ENCODE peak calls at places on chromosomes 12 and 14, in four cellular contexts. M is choroid plexus epithelial cell, X is Panc1, V is brain microvascular endothelial cell. I is an unnamed sample.
A peak's percentile ranks its signal among the peaks of the same experiment; 100 is the strongest.

GRCh38 chr12:112590281-112590680 is 171.5 kb downstream of the PTPN11 start:
- DNase-seq in M (no peak), X (no peak), V (no peak), I (no peak)

GRCh38 chr14:66117600-66117999 is 368.6 kb upstream of the CCDC196 start:
- DNase-seq in M (peak; percentile 46), X (no peak), V (peak; percentile 47), I (peak; percentile 11)

GRCh38 chr12:47838286-47838931 is 18.7 kb upstream of the HDAC7 start:
- DNase-seq in M (peak; percentile 58), X (no peak), V (peak; percentile 18), I (peak; percentile 49)

GRCh38 chr12:30926243-30927209 is at the start of gene TSPAN11:
- DNase-seq in M (peak; percentile 50), X (no peak), V (peak; percentile 12), I (peak; percentile 28)

GRCh38 chr14:51365241-51365940 is 125.3 kb downstream of the TMX1 start:
- DNase-seq in M (no peak), X (no peak), V (no peak), I (peak; percentile 16)

GRCh38 chr12:98645572-98646067 is 530 bp downstream of the APAF1 start:
- DNase-seq in M (peak; percentile 16), X (no peak), V (no peak), I (peak; percentile 28)

GRCh38 chr12:100356646-100357223 is at the start of gene SLC17A8:
- DNase-seq in M (no peak), X (no peak), V (no peak), I (no peak)

GRCh38 chr14:56176530-56176929 is 58.3 kb downstream of the PELI2 start:
- DNase-seq in M (no peak), X (no peak), V (no peak), I (no peak)

GRCh38 chr12:67919406-67919805 is 69.8 kb upstream of the IFNG-AS1 start:
- DNase-seq in M (peak; percentile 36), X (no peak), V (no peak), I (peak; percentile 31)

GRCh38 chr12:118984206-118984943 is 3.0 kb downstream of the SRRM4 start:
- DNase-seq in M (no peak), X (no peak), V (no peak), I (no peak)

GRCh38 chr12:20356048-20356447 is 12.3 kb upstream of the PDE3A start:
- DNase-seq in M (no peak), X (no peak), V (no peak), I (no peak)

GRCh38 chr14:20490563-20490962 is 14.8 kb upstream of the RNASE10 start:
- DNase-seq in M (no peak), X (no peak), V (no peak), I (no peak)

GRCh38 chr14:105313381-105314286 is 914 bp upstream of the PACS2 start:
- DNase-seq in M (no peak), X (no peak), V (no peak), I (no peak)

GRCh38 chr12:89080797-89081470 is 271.4 kb downstream of the DUSP6 start:
- DNase-seq in M (peak; percentile 30), X (no peak), V (no peak), I (no peak)

GRCh38 chr12:124523071-124523470 is 44.3 kb downstream of the NCOR2 start:
- DNase-seq in M (no peak), X (no peak), V (no peak), I (no peak)

GRCh38 chr14:72614365-72614764 is 279.5 kb downstream of the DPF3 start:
- DNase-seq in M (no peak), X (no peak), V (no peak), I (no peak)

GRCh38 chr12:31740618-31741017 is 11.8 kb upstream of the AMN1 start:
- DNase-seq in M (peak; percentile 47), X (no peak), V (no peak), I (no peak)

GRCh38 chr12:64746663-64747062 is 12.5 kb downstream of the GNS start:
- DNase-seq in M (peak; percentile 58), X (no peak), V (no peak), I (peak; percentile 23)

GRCh38 chr12:62247242-62247641 is 13.0 kb upstream of the USP15 start:
- DNase-seq in M (no peak), X (no peak), V (no peak), I (no peak)

GRCh38 chr14:59197695-59198262 is 9.3 kb downstream of the DAAM1 start:
- DNase-seq in M (no peak), X (no peak), V (no peak), I (peak; percentile 65)

GRCh38 chr14:59202031-59202430 is 13.6 kb downstream of the DAAM1 start:
- DNase-seq in M (no peak), X (no peak), V (no peak), I (no peak)

GRCh38 chr14:59199205-59199604 is 10.7 kb downstream of the DAAM1 start:
- DNase-seq in M (peak; percentile 62), X (no peak), V (peak; percentile 33), I (no peak)

GRCh38 chr14:59200214-59200613 is 11.7 kb downstream of the DAAM1 start:
- DNase-seq in M (no peak), X (no peak), V (no peak), I (no peak)

GRCh38 chr14:59199614-59200013 is 11.1 kb downstream of the DAAM1 start:
- DNase-seq in M (peak; percentile 39), X (no peak), V (no peak), I (no peak)
- TF ChIP-seq CTCF in M (no peak), X (no peak), V (no peak), I (no peak)

GRCh38 chr14:80310950-80311349 is 99.6 kb upstream of the DIO2 start:
- DNase-seq in M (peak; percentile 76), X (no peak), V (peak; percentile 86), I (peak; percentile 10)

GRCh38 chr14:80316426-80316825 is 105.1 kb upstream of the DIO2 start:
- DNase-seq in M (peak; percentile 37), X (no peak), V (peak; percentile 42), I (no peak)

GRCh38 chr14:80315681-80316080 is 104.4 kb upstream of the DIO2 start:
- DNase-seq in M (peak; percentile 23), X (no peak), V (no peak), I (peak; percentile 15)

GRCh38 chr14:80313806-80314205 is 102.5 kb upstream of the DIO2 start:
- DNase-seq in M (peak; percentile 60), X (no peak), V (no peak), I (peak; percentile 80)
- TF ChIP-seq CTCF in M (no peak), X (no peak), V (no peak), I (no peak)

GRCh38 chr14:44030963-44031362 is 476.1 kb downstream of the FSCB start:
- DNase-seq in M (no peak), X (no peak), V (no peak), I (no peak)
- TF ChIP-seq CTCF in M (no peak), X (no peak), V (no peak), I (no peak)

GRCh38 chr12:121628536-121628935 is 2.2 kb downstream of the ORAI1 start:
- DNase-seq in M (no peak), X (no peak), V (no peak), I (no peak)

GRCh38 chr12:121630791-121631190 is 4.5 kb downstream of the ORAI1 start:
- DNase-seq in M (no peak), X (no peak), V (no peak), I (no peak)

GRCh38 chr12:121628037-121628436 is 1.7 kb downstream of the ORAI1 start:
- DNase-seq in M (no peak), X (no peak), V (no peak), I (peak; percentile 28)

GRCh38 chr12:121626853-121627623 is 708 bp downstream of the ORAI1 start:
- DNase-seq in M (peak; percentile 72), X (no peak), V (peak; percentile 52), I (peak; percentile 73)

GRCh38 chr12:121626087-121626852 is at the start of gene ORAI1:
- DNase-seq in M (peak; percentile 95), X (no peak), V (peak; percentile 85), I (peak; percentile 94)
- TF ChIP-seq CTCF in M (no peak), X (no peak), V (peak; percentile 4), I (no peak)

DNA sequence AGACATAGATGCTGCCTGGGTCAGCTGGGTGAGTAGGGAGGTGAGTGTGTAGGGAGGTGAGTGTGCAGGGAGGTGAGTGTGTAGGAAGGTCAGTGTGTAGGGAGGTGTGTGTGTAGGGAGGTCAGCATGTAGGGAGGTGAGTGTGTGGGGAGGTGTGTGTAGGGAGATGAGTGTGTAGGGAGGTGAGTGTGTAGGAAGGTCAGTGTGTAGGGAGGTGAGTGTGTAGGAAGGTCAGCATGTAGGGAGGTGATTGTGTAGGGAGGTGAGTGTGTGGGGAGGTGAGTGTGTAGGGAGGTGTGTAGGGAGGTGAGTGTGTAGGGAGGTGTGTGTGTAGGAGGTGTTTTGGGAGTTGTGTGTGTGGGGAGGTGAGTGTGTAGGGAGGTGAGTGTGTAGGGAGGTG is 76.4 kb downstream of the KIF26A start:
- DNase-seq in M (no peak), X (no peak), V (no peak), I (no peak)
- TF ChIP-seq CTCF in M (no peak), X (no peak), V (no peak), I (no peak)

GRCh38 chr12:113868365-113868764 is 97.8 kb downstream of the RBM19 start:
- DNase-seq in M (no peak), X (no peak), V (no peak), I (no peak)

GRCh38 chr12:113870890-113871289 is 95.2 kb downstream of the RBM19 start:
- DNase-seq in M (no peak), X (no peak), V (no peak), I (no peak)

GRCh38 chr12:113870035-113870434 is 96.1 kb downstream of the RBM19 start:
- DNase-seq in M (no peak), X (no peak), V (no peak), I (no peak)

GRCh38 chr12:113866496-113866895 is 99.6 kb downstream of the RBM19 start:
- DNase-seq in M (no peak), X (no peak), V (no peak), I (no peak)

GRCh38 chr12:113867258-113867657 is 98.9 kb downstream of the RBM19 start:
- DNase-seq in M (peak; percentile 46), X (no peak), V (no peak), I (peak; percentile 12)
- TF ChIP-seq CTCF in M (peak; percentile 66), X (peak; percentile 74), V (peak; percentile 75), I (peak; percentile 55)

I was measured in fibroblast of villous mesenchyme.